ENCODE peak calls at places on chromosomes 7 and 10, in five cellular contexts. N, B, Y, G and I are unnamed samples.

GRCh38 chr10:79387466-79387973 is 40.3 kb downstream of the PPIF start:
- DNase-seq in Y (no peak), G (no peak), N (no peak), B (no peak), I (peak)

GRCh38 chr10:90775351-90776028 is 82.3 kb downstream of the HTR7 start:
- DNase-seq in N (no peak), G (no peak), Y (no peak), B (no peak), I (no peak)

GRCh38 chr7:74429153-74429747 is 24.5 kb upstream of the GTF2IRD1 start:
- DNase-seq in N (peak), Y (no peak), G (no peak), B (no peak), I (peak)

GRCh38 chr7:27150568-27151340 is 1.6 kb downstream of the HOXA3 start:
- DNase-seq in N (peak), G (no peak), Y (peak), B (peak), I (peak)

GRCh38 chr7:98254951-98255610 is 3.0 kb upstream of the TECPR1 start:
- DNase-seq in Y (no peak), G (no peak), N (no peak), B (no peak), I (no peak)

GRCh38 chr7:158651968-158652555 is 52.5 kb downstream of the NCAPG2 start:
- DNase-seq in G (no peak), N (no peak), B (no peak), Y (no peak), I (no peak)

GRCh38 chr7:142539901-142540300 is 209.4 kb upstream of the PRSS1 start:
- DNase-seq in N (no peak), B (no peak), G (no peak), Y (no peak), I (no peak)

GRCh38 chr7:92790987-92791386 is 45.4 kb downstream of the CDK6 start:
- DNase-seq in N (no peak), Y (no peak), G (no peak), B (no peak), I (no peak)

GRCh38 chr10:14858338-14858925 is 20.2 kb upstream of the SUV39H2 start:
- DNase-seq in B (no peak), Y (no peak), G (no peak), N (no peak), I (no peak)

GRCh38 chr7:69597278-69598076 is 798 bp upstream of the AUTS2 start:
- DNase-seq in B (peak), Y (no peak), G (peak), N (peak), I (peak)

GRCh38 chr7:107826451-107826850 is 23.4 kb upstream of the SLC26A3 start:
- DNase-seq in G (no peak), Y (no peak), N (no peak), B (no peak), I (no peak)

GRCh38 chr10:52645435-52645776 is 127.2 kb downstream of the MBL2 start:
- DNase-seq in B (no peak), Y (no peak), G (no peak), N (no peak), I (no peak)

GRCh38 chr10:5081091-5081490 is 13.1 kb upstream of the AKR1C3 start:
- DNase-seq in G (no peak), Y (no peak), B (no peak), N (no peak), I (no peak)

GRCh38 chr7:10706875-10707493 is 266.7 kb upstream of the PHF14 start:
- DNase-seq in B (no peak), N (no peak), G (no peak), Y (no peak), I (no peak)

GRCh38 chr7:106979551-106980357 is 64.8 kb upstream of the PRKAR2B start:
- DNase-seq in N (no peak), Y (no peak), B (no peak), G (peak), I (no peak)

GRCh38 chr10:18332048-18332447 is 191.8 kb downstream of the CACNB2 start:
- DNase-seq in B (no peak), Y (no peak), G (no peak), N (no peak), I (no peak)

GRCh38 chr7:69177326-69177897 is 420.9 kb upstream of the AUTS2 start:
- DNase-seq in N (peak), B (no peak), Y (no peak), G (peak), I (no peak)

GRCh38 chr10:77531441-77532001 is 106.1 kb downstream of the KCNMA1 start:
- DNase-seq in B (no peak), Y (no peak), N (no peak), G (peak), I (peak)

GRCh38 chr7:1290262-1291039 is 57.8 kb downstream of the UNCX start:
- DNase-seq in N (peak), Y (peak), G (no peak), B (no peak), I (peak)

GRCh38 chr10:36538945-36539586 is 586.3 kb upstream of the ANKRD30A start:
- DNase-seq in N (no peak), Y (no peak), G (peak), B (no peak), I (no peak)

GRCh38 chr10:19663344-19663743 is 152.9 kb upstream of the PLXDC2 start:
- DNase-seq in G (no peak), B (no peak), Y (no peak), N (no peak), I (no peak)

GRCh38 chr10:73039635-73040034 is 57.0 kb downstream of the P4HA1 start:
- DNase-seq in Y (no peak), N (no peak), G (no peak), B (no peak), I (no peak)
- H3K27ac ChIP-seq in Y (no peak), N (no peak), G (no peak), B (no peak), I (no peak)

GRCh38 chr7:2540641-2541051 is 14.7 kb downstream of the BRAT1 start:
- DNase-seq in B (no peak), N (no peak), Y (no peak), G (no peak), I (peak)

GRCh38 chr7:2541291-2542010 is 13.9 kb downstream of the BRAT1 start:
- DNase-seq in G (no peak), Y (no peak), N (no peak), B (no peak), I (peak)

GRCh38 chr7:2540133-2540532 is 15.2 kb downstream of the BRAT1 start:
- DNase-seq in B (no peak), N (no peak), Y (no peak), G (no peak), I (peak)

GRCh38 chr7:2537981-2538851 is 17.1 kb downstream of the BRAT1 start:
- DNase-seq in B (no peak), N (peak), G (no peak), Y (no peak), I (peak)

DNA sequence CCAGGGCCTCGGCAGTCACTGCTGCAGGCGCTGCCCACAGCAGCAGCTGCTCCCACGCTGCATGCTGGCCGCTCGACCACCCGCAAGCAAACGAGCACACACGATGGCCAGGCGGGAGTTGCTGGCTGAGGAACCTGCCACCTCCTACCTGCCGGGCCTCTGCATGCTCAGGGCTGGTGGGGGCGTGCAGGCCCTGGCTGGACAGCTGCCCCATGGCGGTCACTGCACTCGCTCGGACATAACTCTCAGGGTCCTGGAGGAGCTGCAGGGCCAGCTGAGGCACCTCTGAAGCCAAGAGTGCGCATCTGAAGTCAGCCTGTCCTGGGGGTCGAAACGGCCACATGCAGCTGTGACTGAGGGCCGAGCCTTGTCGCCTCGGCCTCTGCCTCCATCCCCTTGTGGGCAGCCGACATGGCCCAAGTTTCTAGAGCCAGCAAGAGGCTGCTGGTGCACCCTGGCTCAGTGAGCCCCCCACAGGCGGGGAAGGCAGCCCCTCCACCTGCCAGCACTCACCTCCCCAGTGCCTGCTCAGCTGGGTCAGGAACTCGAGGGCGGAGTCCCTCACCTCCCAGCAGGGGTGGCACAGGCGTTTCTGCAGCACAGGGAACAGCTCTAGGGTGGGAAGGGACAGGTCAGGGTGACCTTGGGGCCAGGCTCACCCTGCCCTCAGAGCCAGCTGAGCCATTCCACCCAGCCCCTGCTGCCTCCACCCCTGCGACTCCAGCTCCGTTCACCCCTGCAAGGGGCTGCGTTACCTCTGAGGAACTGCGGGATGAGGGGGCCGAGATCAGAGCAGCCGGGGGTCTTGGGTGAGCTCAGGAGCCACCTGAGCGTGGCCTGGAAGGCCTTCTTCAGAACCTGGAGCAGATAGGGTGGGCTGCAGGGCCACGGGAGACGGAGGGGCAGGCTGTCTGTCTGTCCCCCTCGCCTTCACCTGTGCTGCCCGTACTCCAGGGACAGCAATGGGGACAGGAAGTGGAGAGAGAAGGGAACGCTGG is 16.0 kb downstream of the BRAT1 start:
- DNase-seq in G (no peak), Y (no peak), B (no peak), N (no peak), I (peak)
- H3K27ac ChIP-seq in G (no peak), Y (no peak), B (no peak), N (no peak), I (no peak)

GRCh38 chr7:50952120-50952519 is 169.4 kb upstream of the GRB10 start:
- DNase-seq in G (no peak), B (no peak), N (no peak), Y (no peak), I (no peak)

GRCh38 chr7:50953303-50953702 is 170.6 kb upstream of the GRB10 start:
- DNase-seq in Y (no peak), B (no peak), G (no peak), N (peak), I (no peak)

GRCh38 chr7:50954245-50954644 is 171.5 kb upstream of the GRB10 start:
- DNase-seq in Y (no peak), N (no peak), G (no peak), B (no peak), I (no peak)

GRCh38 chr7:50953820-50954219 is 171.1 kb upstream of the GRB10 start:
- DNase-seq in Y (no peak), B (no peak), N (no peak), G (peak), I (no peak)

GRCh38 chr7:50952544-50952943 is 169.8 kb upstream of the GRB10 start:
- DNase-seq in G (no peak), B (no peak), Y (no peak), N (peak), I (no peak)
- H3K27ac ChIP-seq in G (no peak), B (no peak), Y (no peak), N (peak), I (no peak)

GRCh38 chr10:63267414-63268138 is 134.4 kb downstream of the NRBF2 start:
- DNase-seq in Y (no peak), G (peak), N (peak), B (peak), I (no peak)

GRCh38 chr10:63266337-63267327 is 133.5 kb downstream of the NRBF2 start:
- DNase-seq in G (no peak), Y (no peak), B (no peak), N (no peak), I (no peak)

GRCh38 chr10:63264852-63265617 is 131.9 kb downstream of the NRBF2 start:
- DNase-seq in B (peak), Y (no peak), N (peak), G (peak), I (no peak)

GRCh38 chr10:63268139-63268797 is 135.1 kb downstream of the NRBF2 start:
- DNase-seq in N (no peak), Y (no peak), B (no peak), G (no peak), I (no peak)

DNA sequence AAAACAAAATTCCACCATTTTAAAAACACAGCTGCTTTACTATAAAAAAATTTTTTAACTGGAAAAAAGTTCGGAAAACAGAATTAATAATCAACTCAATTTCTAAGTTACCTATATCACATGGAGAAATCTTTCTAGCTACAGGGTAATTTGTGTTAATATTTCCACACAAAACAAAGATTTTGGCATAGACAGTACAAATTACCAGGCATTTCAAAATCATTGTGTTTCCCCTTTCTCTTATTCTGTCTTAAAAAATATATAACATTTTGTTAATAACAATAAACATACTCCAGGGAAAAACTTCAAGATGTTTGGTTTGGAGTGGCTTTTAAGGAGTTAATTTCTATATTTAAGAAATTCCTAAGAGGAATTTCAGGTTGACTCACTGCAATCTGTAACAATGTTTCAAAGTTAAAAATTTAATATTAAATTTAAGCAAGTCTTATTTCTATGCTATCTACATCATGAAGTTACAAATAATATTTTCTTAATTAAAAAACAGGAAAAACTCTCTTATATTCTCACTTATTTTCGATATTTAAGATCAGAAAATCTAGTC is 132.6 kb downstream of the NRBF2 start:
- DNase-seq in G (no peak), Y (no peak), N (no peak), B (no peak), I (no peak)
- H3K27ac ChIP-seq in G (peak), Y (peak), N (peak), B (peak), I (peak)

GRCh38 chr7:31950101-31950755 is 120.0 kb downstream of the PDE1C start:
- DNase-seq in Y (no peak), B (no peak), N (no peak), G (no peak), I (no peak)
- H3K27ac ChIP-seq in Y (no peak), B (no peak), N (no peak), G (no peak), I (no peak)